ENCODE peak calls at places on chromosomes 13 and 19, in eight cellular contexts. S is sigmoid colon, Z is Daoy, F is caudate nucleus, M is ovary, U is germinal center, E is A549, R is RPMI7951. Q is an unnamed sample.

GRCh38 chr13:89687066-89687465 is 1660.4 kb upstream of the MIR17HG start:
- DNase-seq in E (no peak), S (no peak), Z (no peak), F (no peak), M (no peak), U (no peak), R (no peak), Q (no peak)

GRCh38 chr19:41937976-41938375 is 9.7 kb upstream of the ERFL start:
- DNase-seq in F (no peak), Z (no peak), S (no peak), U (no peak), E (no peak), R (no peak), M (no peak), Q (no peak)

GRCh38 chr13:82636119-82636518 is 1246.2 kb downstream of the SLITRK1 start:
- DNase-seq in E (no peak), S (no peak), F (no peak), R (no peak), M (no peak), U (no peak), Z (no peak), Q (no peak)

GRCh38 chr13:98492335-98493034 is 84.4 kb downstream of the STK24 start:
- DNase-seq in S (no peak), Z (no peak), R (no peak), M (no peak), U (no peak), E (no peak), F (no peak), Q (no peak)

GRCh38 chr19:38665950-38666661 is 18.7 kb downstream of the ACTN4 start:
- DNase-seq in F (no peak), U (no peak), R (peak; percentile 81), S (peak; percentile 77), Z (peak; percentile 45), E (peak; percentile 86), M (peak; percentile 66), Q (peak; percentile 85)

GRCh38 chr13:111436446-111436845 is 116.0 kb downstream of the TEX29 start:
- DNase-seq in Z (no peak), F (no peak), R (no peak), M (no peak), S (no peak), U (no peak), E (no peak), Q (no peak)

GRCh38 chr13:74203576-74203975 is 69.4 kb upstream of the KLF12 start:
- DNase-seq in Z (no peak), R (peak; percentile 79), E (no peak), U (no peak), M (no peak), S (no peak), F (no peak), Q (peak; percentile 89)

GRCh38 chr13:93298741-93299140 is 72.1 kb downstream of the GPC6 start:
- DNase-seq in Z (no peak), S (no peak), R (no peak), E (no peak), F (no peak), U (no peak), M (no peak), Q (no peak)

GRCh38 chr13:110376120-110376519 is 69.0 kb downstream of the COL4A2 start:
- DNase-seq in F (no peak), R (no peak), U (no peak), Z (no peak), M (no peak), S (no peak), E (no peak), Q (no peak)

GRCh38 chr13:111344471-111345191 is 24.2 kb downstream of the TEX29 start:
- DNase-seq in M (no peak), F (no peak), E (peak; percentile 6), R (no peak), Z (peak; percentile 52), U (no peak), S (no peak), Q (no peak)

GRCh38 chr19:47776568-47776967 is 1.9 kb upstream of the SELENOW start:
- DNase-seq in M (no peak), U (no peak), S (no peak), R (no peak), Z (peak; percentile 41), E (peak; percentile 61), F (no peak), Q (no peak)

GRCh38 chr19:14437578-14438140 is 4.6 kb downstream of the PKN1 start:
- DNase-seq in Z (peak; percentile 33), M (no peak), R (peak; percentile 52), U (no peak), F (no peak), S (no peak), E (no peak), Q (no peak)

GRCh38 chr13:20118268-20119140 is 42.3 kb downstream of the GJA3 start:
- DNase-seq in E (peak; percentile 68), F (peak; percentile 62), R (peak; percentile 44), S (peak; percentile 87), U (peak; percentile 45), M (peak; percentile 71), Z (peak; percentile 12), Q (no peak)

GRCh38 chr13:36163809-36164308 is 32.7 kb upstream of the DCLK1 start:
- DNase-seq in F (no peak), U (no peak), R (peak; percentile 8), Z (peak; percentile 93), E (no peak), M (peak; percentile 64), S (peak; percentile 79), Q (peak; percentile 92)

GRCh38 chr19:15476334-15476733 is 3.0 kb downstream of the PGLYRP2 start:
- DNase-seq in E (no peak), F (no peak), U (no peak), Z (no peak), M (no peak), R (no peak), S (no peak), Q (no peak)

GRCh38 chr19:52398091-52398461 is 427 bp downstream of the ZNF528 start:
- DNase-seq in R (peak; percentile 18), U (peak; percentile 10), M (peak; percentile 8), F (no peak), E (no peak), S (no peak), Z (peak; percentile 29), Q (no peak)

GRCh38 chr13:29884671-29885424 is 34.4 kb upstream of the UBL3 start:
- DNase-seq in S (no peak), E (no peak), U (no peak), M (no peak), F (no peak), Z (no peak), R (peak; percentile 58), Q (no peak)

GRCh38 chr19:6610934-6611370 is 20.0 kb upstream of the CD70 start:
- DNase-seq in Z (peak; percentile 89), U (no peak), S (no peak), R (peak; percentile 88), E (peak; percentile 38), F (no peak), M (no peak), Q (peak; percentile 58)

GRCh38 chr13:24228852-24229458 is 68.4 kb downstream of the SPATA13 start:
- DNase-seq in Z (peak; percentile 45), U (peak; percentile 57), F (no peak), M (no peak), E (peak; percentile 72), S (no peak), R (peak; percentile 51), Q (peak; percentile 49)

GRCh38 chr19:3005345-3005744 is 23.7 kb downstream of the TLE2 start:
- DNase-seq in U (no peak), E (no peak), R (no peak), Z (no peak), S (no peak), F (no peak), M (no peak), Q (no peak)

GRCh38 chr19:2136796-2137195 is 14.6 kb downstream of the AP3D1 start:
- DNase-seq in Z (no peak), U (no peak), M (no peak), R (no peak), F (no peak), S (no peak), E (no peak), Q (no peak)

GRCh38 chr13:30224732-30225131 is 82.6 kb downstream of the KATNAL1 start:
- DNase-seq in F (no peak), M (no peak), U (no peak), R (peak; percentile 71), Z (peak; percentile 4), E (peak; percentile 21), S (no peak), Q (no peak)

GRCh38 chr13:76852991-76853390 is 33.2 kb downstream of the KCTD12 start:
- DNase-seq in Z (peak; percentile 23), F (no peak), S (no peak), M (no peak), U (no peak), E (no peak), R (peak; percentile 44), Q (no peak)

GRCh38 chr19:1438933-1439358 is 750 bp downstream of the RPS15 start:
- DNase-seq in F (no peak), S (no peak), U (no peak), Z (no peak), E (no peak), R (no peak), M (no peak), Q (no peak)

GRCh38 chr19:42021185-42021584 is 27.2 kb upstream of the ATP1A3 start:
- DNase-seq in E (no peak), S (no peak), M (no peak), R (peak; percentile 24), U (no peak), F (no peak), Z (no peak), Q (no peak)

GRCh38 chr19:49468746-49469447 is 5.1 kb upstream of the FLT3LG start:
- DNase-seq in S (peak; percentile 91), F (no peak), U (peak; percentile 66), R (peak; percentile 67), Z (peak; percentile 63), E (peak; percentile 82), M (no peak), Q (peak; percentile 63)

GRCh38 chr19:41821003-41821735 is 23.3 kb downstream of the LYPD4 start:
- DNase-seq in U (peak; percentile 88), E (peak; percentile 82), R (peak; percentile 21), Z (peak; percentile 66), S (no peak), F (peak; percentile 38), M (no peak), Q (peak; percentile 31)